ENCODE peak calls at places on chromosomes 4 and X, in nine cellular contexts. One of them, this sample, is unnamed.

GRCh38 chr4:3812211-3812934 is 46.2 kb downstream of the ADRA2C start:
- DNase-seq in activated B cell treated with CpG ODN at 0.5 μM for 24 hours: no peak
- DNase-seq in mucosa of descending colon: no peak
- DNase-seq in activated CD4-positive, alpha-beta memory T cell treated with anti-CD3 and anti-CD28 coated beads, Interleukin-2, amount 10 ng/mL, durations not matched to agents 7 days and 5 days: no peak
- DNase-seq in HCT116: no peak
- DNase-seq in heart left ventricle: no peak
- DNase-seq in GM04504: no peak
- DNase-seq in AG10803: no peak
- DNase-seq in occipital lobe: no peak
- DNase-seq in this sample: no peak

GRCh38 chrX:56498756-56499155 is 64.7 kb upstream of the UBQLN2 start:
- DNase-seq in activated B cell treated with CpG ODN at 0.5 μM for 24 hours: no peak
- DNase-seq in mucosa of descending colon: no peak
- DNase-seq in activated CD4-positive, alpha-beta memory T cell treated with anti-CD3 and anti-CD28 coated beads, Interleukin-2, amount 10 ng/mL, durations not matched to agents 7 days and 5 days: no peak
- DNase-seq in HCT116: no peak
- DNase-seq in heart left ventricle: no peak
- DNase-seq in GM04504: no peak
- DNase-seq in AG10803: no peak
- DNase-seq in occipital lobe: no peak
- DNase-seq in this sample: no peak

GRCh38 chr4:142406917-142407501 is 439.1 kb downstream of the INPP4B start:
- DNase-seq in activated B cell treated with CpG ODN at 0.5 μM for 24 hours: no peak
- DNase-seq in mucosa of descending colon: no peak
- DNase-seq in activated CD4-positive, alpha-beta memory T cell treated with anti-CD3 and anti-CD28 coated beads, Interleukin-2, amount 10 ng/mL, durations not matched to agents 7 days and 5 days: no peak
- DNase-seq in HCT116: no peak
- DNase-seq in heart left ventricle: no peak
- DNase-seq in GM04504: no peak
- DNase-seq in AG10803: no peak
- DNase-seq in occipital lobe: no peak
- DNase-seq in this sample: no peak

GRCh38 chr4:161320377-161320776 is 843.4 kb downstream of the FSTL5 start:
- DNase-seq in activated B cell treated with CpG ODN at 0.5 μM for 24 hours: no peak
- DNase-seq in mucosa of descending colon: no peak
- DNase-seq in activated CD4-positive, alpha-beta memory T cell treated with anti-CD3 and anti-CD28 coated beads, Interleukin-2, amount 10 ng/mL, durations not matched to agents 7 days and 5 days: no peak
- DNase-seq in HCT116: peak; percentile 56
- DNase-seq in heart left ventricle: no peak
- DNase-seq in GM04504: peak; percentile 0
- DNase-seq in AG10803: peak; percentile 6
- DNase-seq in occipital lobe: no peak
- DNase-seq in this sample: no peak

GRCh38 chr4:5374577-5374976 is 323.3 kb downstream of the STK32B start:
- DNase-seq in activated B cell treated with CpG ODN at 0.5 μM for 24 hours: no peak
- DNase-seq in mucosa of descending colon: no peak
- DNase-seq in activated CD4-positive, alpha-beta memory T cell treated with anti-CD3 and anti-CD28 coated beads, Interleukin-2, amount 10 ng/mL, durations not matched to agents 7 days and 5 days: no peak
- DNase-seq in HCT116: no peak
- DNase-seq in heart left ventricle: no peak
- DNase-seq in GM04504: no peak
- DNase-seq in AG10803: no peak
- DNase-seq in occipital lobe: no peak
- DNase-seq in this sample: no peak

GRCh38 chr4:80309301-80310004 is 26.1 kb upstream of the CFAP299 start:
- DNase-seq in activated B cell treated with CpG ODN at 0.5 μM for 24 hours: no peak
- DNase-seq in mucosa of descending colon: no peak
- DNase-seq in activated CD4-positive, alpha-beta memory T cell treated with anti-CD3 and anti-CD28 coated beads, Interleukin-2, amount 10 ng/mL, durations not matched to agents 7 days and 5 days: no peak
- DNase-seq in HCT116: no peak
- DNase-seq in heart left ventricle: no peak
- DNase-seq in GM04504: peak; percentile 70
- DNase-seq in AG10803: peak; percentile 90
- DNase-seq in occipital lobe: no peak
- DNase-seq in this sample: no peak

GRCh38 chrX:50211510-50211909 is 6.9 kb downstream of the CCNB3 start:
- DNase-seq in activated B cell treated with CpG ODN at 0.5 μM for 24 hours: no peak
- DNase-seq in mucosa of descending colon: no peak
- DNase-seq in activated CD4-positive, alpha-beta memory T cell treated with anti-CD3 and anti-CD28 coated beads, Interleukin-2, amount 10 ng/mL, durations not matched to agents 7 days and 5 days: no peak
- DNase-seq in HCT116: no peak
- DNase-seq in heart left ventricle: no peak
- DNase-seq in GM04504: no peak
- DNase-seq in AG10803: peak; percentile 5
- DNase-seq in occipital lobe: no peak
- DNase-seq in this sample: no peak

GRCh38 chr4:109803924-109804571 is 2.2 kb upstream of the CFI start:
- DNase-seq in activated B cell treated with CpG ODN at 0.5 μM for 24 hours: no peak
- DNase-seq in mucosa of descending colon: no peak
- DNase-seq in activated CD4-positive, alpha-beta memory T cell treated with anti-CD3 and anti-CD28 coated beads, Interleukin-2, amount 10 ng/mL, durations not matched to agents 7 days and 5 days: no peak
- DNase-seq in HCT116: peak; percentile 51
- DNase-seq in heart left ventricle: no peak
- DNase-seq in GM04504: peak; percentile 23
- DNase-seq in AG10803: peak; percentile 45
- DNase-seq in occipital lobe: no peak
- DNase-seq in this sample: no peak

GRCh38 chr4:101014417-101014816 is 332.9 kb downstream of the PPP3CA start:
- DNase-seq in activated B cell treated with CpG ODN at 0.5 μM for 24 hours: no peak
- DNase-seq in mucosa of descending colon: no peak
- DNase-seq in activated CD4-positive, alpha-beta memory T cell treated with anti-CD3 and anti-CD28 coated beads, Interleukin-2, amount 10 ng/mL, durations not matched to agents 7 days and 5 days: no peak
- DNase-seq in HCT116: no peak
- DNase-seq in heart left ventricle: no peak
- DNase-seq in GM04504: no peak
- DNase-seq in AG10803: no peak
- DNase-seq in occipital lobe: no peak
- DNase-seq in this sample: no peak

GRCh38 chr4:155405059-155405458 is 28.3 kb upstream of the MAP9 start:
- DNase-seq in activated B cell treated with CpG ODN at 0.5 μM for 24 hours: no peak
- DNase-seq in mucosa of descending colon: no peak
- DNase-seq in activated CD4-positive, alpha-beta memory T cell treated with anti-CD3 and anti-CD28 coated beads, Interleukin-2, amount 10 ng/mL, durations not matched to agents 7 days and 5 days: no peak
- DNase-seq in HCT116: no peak
- DNase-seq in heart left ventricle: no peak
- DNase-seq in GM04504: no peak
- DNase-seq in AG10803: no peak
- DNase-seq in occipital lobe: no peak
- DNase-seq in this sample: no peak

GRCh38 chr4:40915318-40916217 is 165.8 kb downstream of the NSUN7 start:
- DNase-seq in activated B cell treated with CpG ODN at 0.5 μM for 24 hours: no peak
- DNase-seq in mucosa of descending colon: no peak
- DNase-seq in activated CD4-positive, alpha-beta memory T cell treated with anti-CD3 and anti-CD28 coated beads, Interleukin-2, amount 10 ng/mL, durations not matched to agents 7 days and 5 days: no peak
- DNase-seq in HCT116: no peak
- DNase-seq in heart left ventricle: no peak
- DNase-seq in GM04504: no peak
- DNase-seq in AG10803: peak; percentile 46
- DNase-seq in occipital lobe: no peak
- DNase-seq in this sample: no peak

GRCh38 chr4:77190053-77190452 is 33.0 kb downstream of the CCNG2 start:
- DNase-seq in activated B cell treated with CpG ODN at 0.5 μM for 24 hours: no peak
- DNase-seq in mucosa of descending colon: no peak
- DNase-seq in activated CD4-positive, alpha-beta memory T cell treated with anti-CD3 and anti-CD28 coated beads, Interleukin-2, amount 10 ng/mL, durations not matched to agents 7 days and 5 days: no peak
- DNase-seq in HCT116: no peak
- DNase-seq in heart left ventricle: no peak
- DNase-seq in GM04504: no peak
- DNase-seq in AG10803: no peak
- DNase-seq in occipital lobe: no peak
- DNase-seq in this sample: no peak

GRCh38 chr4:10013722-10014121 is 7.6 kb downstream of the SLC2A9 start:
- DNase-seq in activated B cell treated with CpG ODN at 0.5 μM for 24 hours: no peak
- DNase-seq in mucosa of descending colon: peak; percentile 81
- DNase-seq in activated CD4-positive, alpha-beta memory T cell treated with anti-CD3 and anti-CD28 coated beads, Interleukin-2, amount 10 ng/mL, durations not matched to agents 7 days and 5 days: peak; percentile 66
- DNase-seq in HCT116: peak; percentile 18
- DNase-seq in heart left ventricle: peak; percentile 46
- DNase-seq in GM04504: no peak
- DNase-seq in AG10803: peak; percentile 17
- DNase-seq in occipital lobe: no peak
- DNase-seq in this sample: no peak

GRCh38 chr4:103008875-103009729 is 10.4 kb downstream of the SLC9B1 start:
- DNase-seq in activated B cell treated with CpG ODN at 0.5 μM for 24 hours: no peak
- DNase-seq in mucosa of descending colon: peak; percentile 19
- DNase-seq in activated CD4-positive, alpha-beta memory T cell treated with anti-CD3 and anti-CD28 coated beads, Interleukin-2, amount 10 ng/mL, durations not matched to agents 7 days and 5 days: no peak
- DNase-seq in HCT116: peak; percentile 68
- DNase-seq in heart left ventricle: no peak
- DNase-seq in GM04504: peak; percentile 31
- DNase-seq in AG10803: peak; percentile 65
- DNase-seq in occipital lobe: no peak
- DNase-seq in this sample: no peak

GRCh38 chrX:43836435-43837184 is 45.6 kb downstream of the MAOB start:
- DNase-seq in activated B cell treated with CpG ODN at 0.5 μM for 24 hours: no peak
- DNase-seq in mucosa of descending colon: no peak
- DNase-seq in activated CD4-positive, alpha-beta memory T cell treated with anti-CD3 and anti-CD28 coated beads, Interleukin-2, amount 10 ng/mL, durations not matched to agents 7 days and 5 days: no peak
- DNase-seq in HCT116: peak; percentile 7
- DNase-seq in heart left ventricle: no peak
- DNase-seq in GM04504: no peak
- DNase-seq in AG10803: peak; percentile 8
- DNase-seq in occipital lobe: no peak
- DNase-seq in this sample: no peak

GRCh38 chrX:30649859-30650258 is 3.4 kb upstream of the GK start:
- DNase-seq in activated B cell treated with CpG ODN at 0.5 μM for 24 hours: no peak
- DNase-seq in mucosa of descending colon: no peak
- DNase-seq in activated CD4-positive, alpha-beta memory T cell treated with anti-CD3 and anti-CD28 coated beads, Interleukin-2, amount 10 ng/mL, durations not matched to agents 7 days and 5 days: no peak
- DNase-seq in HCT116: no peak
- DNase-seq in heart left ventricle: no peak
- DNase-seq in GM04504: no peak
- DNase-seq in AG10803: no peak
- DNase-seq in occipital lobe: no peak
- DNase-seq in this sample: no peak

GRCh38 chr4:76306882-76307669 is 543 bp downstream of the STBD1 start:
- DNase-seq in activated B cell treated with CpG ODN at 0.5 μM for 24 hours: no peak
- DNase-seq in mucosa of descending colon: peak; percentile 87
- DNase-seq in activated CD4-positive, alpha-beta memory T cell treated with anti-CD3 and anti-CD28 coated beads, Interleukin-2, amount 10 ng/mL, durations not matched to agents 7 days and 5 days: peak; percentile 42
- DNase-seq in HCT116: no peak
- DNase-seq in heart left ventricle: peak; percentile 64
- DNase-seq in GM04504: peak; percentile 39
- DNase-seq in AG10803: peak; percentile 57
- DNase-seq in occipital lobe: no peak
- DNase-seq in this sample: peak; percentile 8

GRCh38 chr4:45280121-45280520 is 553.8 kb upstream of the GNPDA2 start:
- DNase-seq in activated B cell treated with CpG ODN at 0.5 μM for 24 hours: no peak
- DNase-seq in mucosa of descending colon: no peak
- DNase-seq in activated CD4-positive, alpha-beta memory T cell treated with anti-CD3 and anti-CD28 coated beads, Interleukin-2, amount 10 ng/mL, durations not matched to agents 7 days and 5 days: no peak
- DNase-seq in HCT116: no peak
- DNase-seq in heart left ventricle: no peak
- DNase-seq in GM04504: no peak
- DNase-seq in AG10803: no peak
- DNase-seq in occipital lobe: no peak
- DNase-seq in this sample: no peak

GRCh38 chrX:57266871-57267270 is 19.6 kb upstream of the FAAH2 start:
- DNase-seq in activated B cell treated with CpG ODN at 0.5 μM for 24 hours: no peak
- DNase-seq in mucosa of descending colon: no peak
- DNase-seq in activated CD4-positive, alpha-beta memory T cell treated with anti-CD3 and anti-CD28 coated beads, Interleukin-2, amount 10 ng/mL, durations not matched to agents 7 days and 5 days: no peak
- DNase-seq in HCT116: no peak
- DNase-seq in heart left ventricle: no peak
- DNase-seq in GM04504: no peak
- DNase-seq in AG10803: no peak
- DNase-seq in occipital lobe: no peak
- DNase-seq in this sample: no peak

GRCh38 chrX:102833136-102833535 is 103.9 kb upstream of the RAB40AL start:
- DNase-seq in activated B cell treated with CpG ODN at 0.5 μM for 24 hours: no peak
- DNase-seq in mucosa of descending colon: no peak
- DNase-seq in activated CD4-positive, alpha-beta memory T cell treated with anti-CD3 and anti-CD28 coated beads, Interleukin-2, amount 10 ng/mL, durations not matched to agents 7 days and 5 days: no peak
- DNase-seq in HCT116: no peak
- DNase-seq in heart left ventricle: no peak
- DNase-seq in GM04504: no peak
- DNase-seq in AG10803: peak; percentile 36
- DNase-seq in occipital lobe: no peak
- DNase-seq in this sample: no peak

GRCh38 chr4:55758570-55758969 is 61.0 kb upstream of the EXOC1L start:
- DNase-seq in activated B cell treated with CpG ODN at 0.5 μM for 24 hours: no peak
- DNase-seq in mucosa of descending colon: no peak
- DNase-seq in activated CD4-positive, alpha-beta memory T cell treated with anti-CD3 and anti-CD28 coated beads, Interleukin-2, amount 10 ng/mL, durations not matched to agents 7 days and 5 days: no peak
- DNase-seq in HCT116: no peak
- DNase-seq in heart left ventricle: no peak
- DNase-seq in GM04504: no peak
- DNase-seq in AG10803: peak; percentile 15
- DNase-seq in occipital lobe: no peak
- DNase-seq in this sample: no peak

GRCh38 chrX:119118780-119119395 is 8.7 kb downstream of the KIAA1210 start:
- DNase-seq in activated B cell treated with CpG ODN at 0.5 μM for 24 hours: peak; percentile 14
- DNase-seq in mucosa of descending colon: peak; percentile 43
- DNase-seq in activated CD4-positive, alpha-beta memory T cell treated with anti-CD3 and anti-CD28 coated beads, Interleukin-2, amount 10 ng/mL, durations not matched to agents 7 days and 5 days: peak; percentile 46
- DNase-seq in HCT116: peak; percentile 27
- DNase-seq in heart left ventricle: peak; percentile 28
- DNase-seq in GM04504: peak; percentile 9
- DNase-seq in AG10803: peak; percentile 27
- DNase-seq in occipital lobe: no peak
- DNase-seq in this sample: peak; percentile 2

GRCh38 chrX:30301977-30302376 is 7.2 kb downstream of the NR0B1 start:
- DNase-seq in activated B cell treated with CpG ODN at 0.5 μM for 24 hours: no peak
- DNase-seq in mucosa of descending colon: no peak
- DNase-seq in activated CD4-positive, alpha-beta memory T cell treated with anti-CD3 and anti-CD28 coated beads, Interleukin-2, amount 10 ng/mL, durations not matched to agents 7 days and 5 days: no peak
- DNase-seq in HCT116: no peak
- DNase-seq in heart left ventricle: no peak
- DNase-seq in GM04504: no peak
- DNase-seq in AG10803: peak; percentile 11
- DNase-seq in occipital lobe: no peak
- DNase-seq in this sample: no peak

GRCh38 chr4:957231-957580 is 16.2 kb downstream of the DGKQ start:
- DNase-seq in activated B cell treated with CpG ODN at 0.5 μM for 24 hours: no peak
- DNase-seq in mucosa of descending colon: peak; percentile 17
- DNase-seq in activated CD4-positive, alpha-beta memory T cell treated with anti-CD3 and anti-CD28 coated beads, Interleukin-2, amount 10 ng/mL, durations not matched to agents 7 days and 5 days: no peak
- DNase-seq in HCT116: no peak
- DNase-seq in heart left ventricle: peak; percentile 13
- DNase-seq in GM04504: no peak
- DNase-seq in AG10803: no peak
- DNase-seq in occipital lobe: no peak
- DNase-seq in this sample: no peak

GRCh38 chrX:23766650-23767551 is 16.1 kb upstream of the SAT1 start:
- DNase-seq in activated B cell treated with CpG ODN at 0.5 μM for 24 hours: no peak
- DNase-seq in mucosa of descending colon: no peak
- DNase-seq in activated CD4-positive, alpha-beta memory T cell treated with anti-CD3 and anti-CD28 coated beads, Interleukin-2, amount 10 ng/mL, durations not matched to agents 7 days and 5 days: no peak
- DNase-seq in HCT116: no peak
- DNase-seq in heart left ventricle: no peak
- DNase-seq in GM04504: no peak
- DNase-seq in AG10803: no peak
- DNase-seq in occipital lobe: no peak
- DNase-seq in this sample: no peak

GRCh38 chrX:153875391-153876111 is 10.4 kb downstream of the L1CAM start:
- DNase-seq in activated B cell treated with CpG ODN at 0.5 μM for 24 hours: peak; percentile 53
- DNase-seq in mucosa of descending colon: peak; percentile 72
- DNase-seq in activated CD4-positive, alpha-beta memory T cell treated with anti-CD3 and anti-CD28 coated beads, Interleukin-2, amount 10 ng/mL, durations not matched to agents 7 days and 5 days: peak; percentile 73
- DNase-seq in HCT116: no peak
- DNase-seq in heart left ventricle: no peak
- DNase-seq in GM04504: no peak
- DNase-seq in AG10803: peak; percentile 8
- DNase-seq in occipital lobe: no peak
- DNase-seq in this sample: peak; percentile 30

GRCh38 chrX:150771116-150771515 is 77.9 kb downstream of the MTMR1 start:
- DNase-seq in activated B cell treated with CpG ODN at 0.5 μM for 24 hours: no peak
- DNase-seq in mucosa of descending colon: no peak
- DNase-seq in activated CD4-positive, alpha-beta memory T cell treated with anti-CD3 and anti-CD28 coated beads, Interleukin-2, amount 10 ng/mL, durations not matched to agents 7 days and 5 days: no peak
- DNase-seq in HCT116: no peak
- DNase-seq in heart left ventricle: no peak
- DNase-seq in GM04504: no peak
- DNase-seq in AG10803: no peak
- DNase-seq in occipital lobe: no peak
- DNase-seq in this sample: no peak

GRCh38 chr4:80178964-80179363 is 18.3 kb upstream of the PRDM8 start:
- DNase-seq in activated B cell treated with CpG ODN at 0.5 μM for 24 hours: no peak
- DNase-seq in mucosa of descending colon: no peak
- DNase-seq in activated CD4-positive, alpha-beta memory T cell treated with anti-CD3 and anti-CD28 coated beads, Interleukin-2, amount 10 ng/mL, durations not matched to agents 7 days and 5 days: no peak
- DNase-seq in HCT116: no peak
- DNase-seq in heart left ventricle: no peak
- DNase-seq in GM04504: no peak
- DNase-seq in AG10803: no peak
- DNase-seq in occipital lobe: no peak
- DNase-seq in this sample: no peak

GRCh38 chrX:107674480-107675364 is 46.4 kb downstream of the PRPS1 start:
- DNase-seq in activated B cell treated with CpG ODN at 0.5 μM for 24 hours: no peak
- DNase-seq in mucosa of descending colon: peak; percentile 42
- DNase-seq in activated CD4-positive, alpha-beta memory T cell treated with anti-CD3 and anti-CD28 coated beads, Interleukin-2, amount 10 ng/mL, durations not matched to agents 7 days and 5 days: peak; percentile 31
- DNase-seq in HCT116: no peak
- DNase-seq in heart left ventricle: peak; percentile 75
- DNase-seq in GM04504: peak; percentile 17
- DNase-seq in AG10803: peak; percentile 71
- DNase-seq in occipital lobe: no peak
- DNase-seq in this sample: no peak